ENCODE peak calls at places on chromosomes 13 and 19, in four cellular contexts. One of them, this sample, is unnamed.

GRCh38 chr19:12880551-12881171 is 588 bp downstream of the DNASE2 start:
- DNase-seq in CD8-positive, alpha-beta T cell: no peak
- DNase-seq in fibroblast of mammary gland: no peak
- DNase-seq in mesothelial cell of epicardium: peak
- DNase-seq in this sample: no peak

GRCh38 chr19:12202250-12202649 is 39.4 kb downstream of the ZNF136 start:
- DNase-seq in fibroblast of mammary gland: no peak
- DNase-seq in mesothelial cell of epicardium: no peak
- DNase-seq in CD8-positive, alpha-beta T cell: peak
- DNase-seq in this sample: no peak

GRCh38 chr19:18915639-18916038 is 3.5 kb downstream of the COPE start:
- DNase-seq in mesothelial cell of epicardium: no peak
- DNase-seq in CD8-positive, alpha-beta T cell: no peak
- DNase-seq in fibroblast of mammary gland: peak
- DNase-seq in this sample: no peak

GRCh38 chr19:1608414-1609391 is 3.4 kb upstream of the UQCR11 start:
- DNase-seq in fibroblast of mammary gland: peak
- DNase-seq in mesothelial cell of epicardium: no peak
- DNase-seq in CD8-positive, alpha-beta T cell: peak
- DNase-seq in this sample: no peak

GRCh38 chr19:55210120-55210493 is 806 bp upstream of the PTPRH start:
- DNase-seq in mesothelial cell of epicardium: no peak
- DNase-seq in fibroblast of mammary gland: peak
- DNase-seq in CD8-positive, alpha-beta T cell: no peak
- DNase-seq in this sample: no peak

GRCh38 chr19:342801-343421 is 1.7 kb downstream of the MIER2 start:
- DNase-seq in fibroblast of mammary gland: peak
- DNase-seq in CD8-positive, alpha-beta T cell: no peak
- DNase-seq in mesothelial cell of epicardium: no peak
- DNase-seq in this sample: peak

GRCh38 chr13:32495841-32496240 is 42.8 kb downstream of the N4BP2L2 start:
- DNase-seq in fibroblast of mammary gland: no peak
- DNase-seq in CD8-positive, alpha-beta T cell: no peak
- DNase-seq in mesothelial cell of epicardium: no peak
- DNase-seq in this sample: no peak

GRCh38 chr13:107233541-107233940 is 665.6 kb upstream of the ARGLU1 start:
- DNase-seq in mesothelial cell of epicardium: no peak
- DNase-seq in CD8-positive, alpha-beta T cell: no peak
- DNase-seq in fibroblast of mammary gland: no peak
- DNase-seq in this sample: no peak

GRCh38 chr13:28568286-28568685 is 73.4 kb upstream of the FLT1 start:
- DNase-seq in fibroblast of mammary gland: no peak
- DNase-seq in mesothelial cell of epicardium: peak
- DNase-seq in CD8-positive, alpha-beta T cell: no peak
- DNase-seq in this sample: no peak

GRCh38 chr13:65497265-65497664 is 1732.9 kb downstream of the PCDH9 start:
- DNase-seq in mesothelial cell of epicardium: no peak
- DNase-seq in CD8-positive, alpha-beta T cell: no peak
- DNase-seq in fibroblast of mammary gland: no peak
- DNase-seq in this sample: no peak

GRCh38 chr19:30028992-30029343 is 86.9 kb downstream of the URI1 start:
- DNase-seq in mesothelial cell of epicardium: no peak
- DNase-seq in CD8-positive, alpha-beta T cell: no peak
- DNase-seq in fibroblast of mammary gland: no peak
- DNase-seq in this sample: no peak

GRCh38 chr19:52670046-52670445 is 31.9 kb upstream of the ZNF83 start:
- DNase-seq in mesothelial cell of epicardium: no peak
- DNase-seq in fibroblast of mammary gland: no peak
- DNase-seq in CD8-positive, alpha-beta T cell: no peak
- DNase-seq in this sample: no peak
- TF ChIP-seq CTCF in mesothelial cell of epicardium: no peak
- TF ChIP-seq CTCF in fibroblast of mammary gland: no peak
- TF ChIP-seq CTCF in CD8-positive, alpha-beta T cell: no peak
- TF ChIP-seq CTCF in this sample: no peak

DNA sequence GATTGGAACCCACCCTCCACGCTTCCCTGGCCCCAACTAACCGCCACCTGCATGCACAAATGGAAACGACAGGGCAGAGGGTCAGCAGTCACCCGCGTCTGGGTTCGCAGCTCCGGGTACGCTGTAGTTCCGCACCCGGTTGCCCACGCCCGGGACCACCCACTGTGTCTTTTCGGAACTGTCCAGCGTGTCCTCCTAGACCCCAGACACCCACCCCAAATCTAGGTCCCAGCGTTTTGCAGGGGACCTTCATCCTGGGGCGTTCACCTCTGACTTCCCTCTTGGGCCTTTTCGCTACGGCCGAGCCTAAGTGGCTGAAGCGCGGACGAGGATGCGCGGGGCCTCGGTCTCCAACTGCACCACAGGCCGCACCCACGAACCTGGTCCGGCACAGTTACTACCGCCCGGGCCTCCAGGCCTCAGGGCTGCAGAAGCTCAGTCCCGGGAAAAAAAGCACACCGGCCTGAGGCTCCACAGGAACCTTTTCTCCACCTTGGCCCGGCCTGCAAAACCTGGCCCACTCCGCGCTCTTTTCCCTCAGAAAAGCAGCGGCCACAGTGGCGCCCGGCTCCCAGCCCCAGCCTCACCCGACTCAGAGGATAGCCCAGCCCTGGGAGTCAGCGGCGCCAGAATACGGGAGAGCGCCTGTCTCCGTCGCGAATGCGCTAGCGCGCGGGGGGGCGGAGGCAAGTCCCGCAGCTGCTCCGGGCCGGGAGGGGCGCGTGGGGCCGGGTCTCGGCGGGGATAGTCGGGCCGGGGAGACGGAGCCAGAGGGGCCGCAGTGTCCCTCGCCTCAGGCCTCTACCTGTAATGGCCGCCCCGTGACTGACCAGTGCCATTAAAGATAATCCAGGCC is at the start of gene ZFP30:
- DNase-seq in CD8-positive, alpha-beta T cell: peak
- DNase-seq in mesothelial cell of epicardium: peak
- DNase-seq in fibroblast of mammary gland: peak
- DNase-seq in this sample: peak
- TF ChIP-seq CTCF in CD8-positive, alpha-beta T cell: no peak
- TF ChIP-seq CTCF in mesothelial cell of epicardium: no peak
- TF ChIP-seq CTCF in fibroblast of mammary gland: no peak
- TF ChIP-seq CTCF in this sample: no peak

DNA sequence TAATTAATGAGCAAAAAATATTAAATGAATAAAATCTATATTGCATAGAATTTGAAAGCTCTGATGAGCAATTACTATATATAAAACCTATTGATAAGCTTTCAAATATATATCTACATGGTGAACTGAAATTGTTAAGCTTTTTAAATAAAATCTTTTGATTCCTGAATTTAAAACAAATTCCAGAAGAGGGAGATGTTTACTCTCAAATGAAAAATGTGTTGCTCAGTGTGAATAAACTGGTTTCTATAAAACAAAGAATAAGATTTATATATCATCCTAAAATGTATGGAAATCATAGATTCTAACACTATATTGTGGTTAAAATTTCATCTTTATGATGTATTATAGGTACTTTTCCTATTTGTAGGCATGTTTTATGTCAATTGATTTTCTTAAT is 171.5 kb upstream of the SLITRK6 start:
- DNase-seq in CD8-positive, alpha-beta T cell: no peak
- DNase-seq in mesothelial cell of epicardium: no peak
- DNase-seq in fibroblast of mammary gland: peak
- DNase-seq in this sample: no peak
- TF ChIP-seq CTCF in CD8-positive, alpha-beta T cell: no peak
- TF ChIP-seq CTCF in mesothelial cell of epicardium: peak
- TF ChIP-seq CTCF in fibroblast of mammary gland: no peak
- TF ChIP-seq CTCF in this sample: no peak

GRCh38 chr19:6717036-6717435 is 3.4 kb downstream of the C3 start:
- DNase-seq in fibroblast of mammary gland: no peak
- DNase-seq in CD8-positive, alpha-beta T cell: no peak
- DNase-seq in mesothelial cell of epicardium: no peak
- DNase-seq in this sample: peak
- TF ChIP-seq CTCF in fibroblast of mammary gland: peak
- TF ChIP-seq CTCF in CD8-positive, alpha-beta T cell: no peak
- TF ChIP-seq CTCF in mesothelial cell of epicardium: no peak
- TF ChIP-seq CTCF in this sample: no peak

DNA sequence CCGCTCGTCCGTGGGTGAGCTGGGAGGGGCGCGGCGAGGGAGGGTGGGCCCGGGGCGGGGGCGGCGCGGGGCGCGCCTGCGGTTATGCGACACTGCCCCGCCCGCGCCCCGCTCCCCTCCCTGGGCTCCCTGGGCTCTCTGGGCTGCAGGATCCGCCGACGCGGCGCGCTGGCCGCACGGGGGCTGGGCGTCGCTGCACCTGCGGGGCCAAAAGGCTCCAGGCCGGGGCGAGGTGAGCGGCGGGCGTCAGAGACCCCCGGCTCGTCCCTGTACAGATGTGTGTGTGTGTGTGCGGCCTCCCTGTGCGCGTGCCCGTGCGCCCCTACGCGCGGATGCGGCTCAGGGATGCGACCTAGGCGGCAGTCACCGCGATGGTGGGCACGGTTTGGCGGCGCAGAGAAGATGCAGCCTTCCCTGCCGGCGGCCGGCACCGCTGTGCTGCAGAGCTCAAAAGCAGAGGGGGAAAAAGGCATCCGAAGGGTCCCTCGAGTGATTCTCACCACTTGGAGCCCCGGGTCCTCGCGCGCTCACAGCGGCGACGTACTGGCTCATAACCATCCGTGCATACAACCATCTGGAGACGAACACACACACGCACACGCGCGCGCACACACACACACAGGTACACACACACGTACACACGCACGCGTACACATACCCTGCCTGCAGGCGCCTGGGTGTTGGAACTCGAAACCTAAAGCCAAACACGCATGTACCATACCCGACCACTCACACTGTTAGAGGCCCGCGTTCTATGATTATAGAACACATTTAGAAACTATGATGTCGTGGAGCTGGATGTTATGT is 704 bp downstream of the ATP8A2 start:
- DNase-seq in fibroblast of mammary gland: no peak
- DNase-seq in mesothelial cell of epicardium: peak
- DNase-seq in CD8-positive, alpha-beta T cell: no peak
- DNase-seq in this sample: no peak
- TF ChIP-seq CTCF in fibroblast of mammary gland: no peak
- TF ChIP-seq CTCF in mesothelial cell of epicardium: no peak
- TF ChIP-seq CTCF in CD8-positive, alpha-beta T cell: no peak
- TF ChIP-seq CTCF in this sample: no peak

GRCh38 chr19:3783660-3784584 is 2.3 kb downstream of the MATK start:
- DNase-seq in mesothelial cell of epicardium: no peak
- DNase-seq in CD8-positive, alpha-beta T cell: peak
- DNase-seq in fibroblast of mammary gland: no peak
- DNase-seq in this sample: no peak
- TF ChIP-seq CTCF in mesothelial cell of epicardium: no peak
- TF ChIP-seq CTCF in CD8-positive, alpha-beta T cell: peak
- TF ChIP-seq CTCF in fibroblast of mammary gland: peak
- TF ChIP-seq CTCF in this sample: peak

GRCh38 chr19:46660008-46660517 is 919 bp downstream of the DACT3 start:
- DNase-seq in fibroblast of mammary gland: no peak
- DNase-seq in CD8-positive, alpha-beta T cell: no peak
- DNase-seq in mesothelial cell of epicardium: no peak
- DNase-seq in this sample: no peak
- TF ChIP-seq CTCF in fibroblast of mammary gland: no peak
- TF ChIP-seq CTCF in CD8-positive, alpha-beta T cell: no peak
- TF ChIP-seq CTCF in mesothelial cell of epicardium: no peak
- TF ChIP-seq CTCF in this sample: no peak

GRCh38 chr19:40312533-40312932 is 27.4 kb upstream of the AKT2 start:
- DNase-seq in fibroblast of mammary gland: no peak
- DNase-seq in mesothelial cell of epicardium: no peak
- DNase-seq in CD8-positive, alpha-beta T cell: no peak
- DNase-seq in this sample: no peak
- TF ChIP-seq CTCF in fibroblast of mammary gland: no peak
- TF ChIP-seq CTCF in mesothelial cell of epicardium: no peak
- TF ChIP-seq CTCF in CD8-positive, alpha-beta T cell: no peak
- TF ChIP-seq CTCF in this sample: no peak

GRCh38 chr19:6357174-6357573 is 4.2 kb upstream of the CLPP start:
- DNase-seq in CD8-positive, alpha-beta T cell: no peak
- DNase-seq in mesothelial cell of epicardium: no peak
- DNase-seq in fibroblast of mammary gland: no peak
- DNase-seq in this sample: no peak

GRCh38 chr19:6350688-6351087 is 10.6 kb upstream of the CLPP start:
- DNase-seq in CD8-positive, alpha-beta T cell: no peak
- DNase-seq in fibroblast of mammary gland: no peak
- DNase-seq in mesothelial cell of epicardium: no peak
- DNase-seq in this sample: no peak

GRCh38 chr19:6352381-6353165 is 8.8 kb upstream of the CLPP start:
- DNase-seq in mesothelial cell of epicardium: no peak
- DNase-seq in CD8-positive, alpha-beta T cell: no peak
- DNase-seq in fibroblast of mammary gland: no peak
- DNase-seq in this sample: no peak

GRCh38 chr19:6357995-6358394 is 3.3 kb upstream of the CLPP start:
- DNase-seq in fibroblast of mammary gland: no peak
- DNase-seq in mesothelial cell of epicardium: no peak
- DNase-seq in CD8-positive, alpha-beta T cell: no peak
- DNase-seq in this sample: no peak

DNA sequence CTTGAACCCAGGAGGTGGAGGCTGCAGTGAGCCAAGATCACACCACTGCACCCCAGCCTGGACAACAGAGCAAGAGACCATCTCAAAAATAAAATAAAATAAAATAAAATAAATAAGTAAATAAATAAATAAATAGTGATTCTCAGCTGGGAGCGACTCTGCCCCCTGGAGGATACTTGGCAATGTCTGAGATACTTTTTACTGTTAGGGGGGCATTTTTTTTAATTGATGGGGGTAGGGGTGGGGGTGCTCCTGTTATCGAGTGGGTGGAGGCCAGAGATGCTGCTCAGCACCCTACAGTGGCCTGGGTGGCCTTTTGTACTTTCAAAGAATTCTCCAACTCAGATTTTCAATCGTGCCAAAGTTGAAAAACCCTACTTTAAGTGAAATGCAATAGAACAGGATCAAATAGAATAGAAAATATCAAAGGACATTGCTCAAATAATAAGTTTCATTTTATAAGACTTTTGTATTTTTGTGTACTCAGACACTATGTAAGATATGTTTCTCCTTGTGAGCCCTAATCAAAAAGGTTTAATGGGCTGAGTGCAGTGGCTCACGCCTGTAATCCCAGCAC is 7.1 kb upstream of the CLPP start:
- DNase-seq in CD8-positive, alpha-beta T cell: no peak
- DNase-seq in mesothelial cell of epicardium: no peak
- DNase-seq in fibroblast of mammary gland: peak
- DNase-seq in this sample: no peak
- TF ChIP-seq CTCF in CD8-positive, alpha-beta T cell: no peak
- TF ChIP-seq CTCF in mesothelial cell of epicardium: peak
- TF ChIP-seq CTCF in fibroblast of mammary gland: peak
- TF ChIP-seq CTCF in this sample: peak